ENCODE peak calls at places on chromosomes 6 and 20, in seven cellular contexts. One of them, this sample, is unnamed. For H3K27me3, the result is how much of the 10 kb centered on the place peaks cover.

GRCh38 chr6:35368038-35368887 is 25.9 kb downstream of the PPARD start:
- DNase-seq in GM23248: peak
- DNase-seq in heart left ventricle: no peak
- DNase-seq in neuronal stem cell: no peak
- DNase-seq in breast epithelium: no peak
- DNase-seq in fibroblast of lung: peak
- DNase-seq in CD4-positive, CD25-positive, alpha-beta regulatory T cell: no peak
- DNase-seq in this sample: peak

GRCh38 chr6:139370047-139370706 is 4.3 kb downstream of the CITED2 start:
- DNase-seq in GM23248: peak
- DNase-seq in heart left ventricle: no peak
- DNase-seq in neuronal stem cell: peak
- DNase-seq in breast epithelium: no peak
- DNase-seq in fibroblast of lung: peak
- DNase-seq in CD4-positive, CD25-positive, alpha-beta regulatory T cell: no peak
- DNase-seq in this sample: no peak

GRCh38 chr20:31788578-31788977 is 30.6 kb upstream of the MYLK2 start:
- DNase-seq in GM23248: peak
- DNase-seq in heart left ventricle: no peak
- DNase-seq in neuronal stem cell: no peak
- DNase-seq in breast epithelium: no peak
- DNase-seq in fibroblast of lung: no peak
- DNase-seq in CD4-positive, CD25-positive, alpha-beta regulatory T cell: no peak
- DNase-seq in this sample: no peak

GRCh38 chr6:129774697-129775447 is 64.9 kb upstream of the ARHGAP18 start:
- DNase-seq in GM23248: peak
- DNase-seq in heart left ventricle: peak
- DNase-seq in neuronal stem cell: peak
- DNase-seq in breast epithelium: no peak
- DNase-seq in fibroblast of lung: peak
- DNase-seq in CD4-positive, CD25-positive, alpha-beta regulatory T cell: peak
- DNase-seq in this sample: no peak

GRCh38 chr20:33668087-33668790 is 1.5 kb downstream of the ACTL10 start:
- DNase-seq in GM23248: peak
- DNase-seq in heart left ventricle: peak
- DNase-seq in neuronal stem cell: no peak
- DNase-seq in breast epithelium: no peak
- DNase-seq in fibroblast of lung: no peak
- DNase-seq in CD4-positive, CD25-positive, alpha-beta regulatory T cell: peak
- DNase-seq in this sample: no peak

GRCh38 chr6:20919677-20920385 is 385.6 kb downstream of the CDKAL1 start:
- DNase-seq in GM23248: peak
- DNase-seq in heart left ventricle: no peak
- DNase-seq in neuronal stem cell: no peak
- DNase-seq in breast epithelium: no peak
- DNase-seq in fibroblast of lung: peak
- DNase-seq in CD4-positive, CD25-positive, alpha-beta regulatory T cell: no peak
- DNase-seq in this sample: peak

GRCh38 chr6:64252256-64252655 is 616.7 kb downstream of the PHF3 start:
- DNase-seq in GM23248: no peak
- DNase-seq in heart left ventricle: no peak
- DNase-seq in neuronal stem cell: no peak
- DNase-seq in breast epithelium: no peak
- DNase-seq in fibroblast of lung: no peak
- DNase-seq in CD4-positive, CD25-positive, alpha-beta regulatory T cell: no peak
- DNase-seq in this sample: no peak

GRCh38 chr6:47277702-47278101 is 32.0 kb downstream of the TNFRSF21 start:
- DNase-seq in GM23248: no peak
- DNase-seq in heart left ventricle: no peak
- DNase-seq in neuronal stem cell: no peak
- DNase-seq in breast epithelium: no peak
- DNase-seq in fibroblast of lung: no peak
- DNase-seq in CD4-positive, CD25-positive, alpha-beta regulatory T cell: no peak
- DNase-seq in this sample: no peak

GRCh38 chr20:39097889-39098288 is 135.7 kb downstream of the DHX35 start:
- DNase-seq in GM23248: no peak
- DNase-seq in heart left ventricle: no peak
- DNase-seq in neuronal stem cell: no peak
- DNase-seq in breast epithelium: no peak
- DNase-seq in fibroblast of lung: no peak
- DNase-seq in CD4-positive, CD25-positive, alpha-beta regulatory T cell: no peak
- DNase-seq in this sample: no peak

GRCh38 chr6:145082359-145082758 is 653.0 kb downstream of the EPM2A start:
- DNase-seq in GM23248: no peak
- DNase-seq in heart left ventricle: no peak
- DNase-seq in neuronal stem cell: no peak
- DNase-seq in breast epithelium: no peak
- DNase-seq in fibroblast of lung: no peak
- DNase-seq in CD4-positive, CD25-positive, alpha-beta regulatory T cell: no peak
- DNase-seq in this sample: no peak

GRCh38 chr20:325889-326644 is 715 bp downstream of the SOX12 start:
- DNase-seq in GM23248: peak
- DNase-seq in heart left ventricle: peak
- DNase-seq in neuronal stem cell: peak
- DNase-seq in breast epithelium: peak
- DNase-seq in fibroblast of lung: peak
- DNase-seq in CD4-positive, CD25-positive, alpha-beta regulatory T cell: peak
- DNase-seq in this sample: peak

GRCh38 chr6:87444362-87444761 is 28.4 kb upstream of the SLC35A1 start:
- DNase-seq in GM23248: no peak
- DNase-seq in heart left ventricle: no peak
- DNase-seq in neuronal stem cell: peak
- DNase-seq in breast epithelium: no peak
- DNase-seq in fibroblast of lung: peak
- DNase-seq in CD4-positive, CD25-positive, alpha-beta regulatory T cell: no peak
- DNase-seq in this sample: no peak

GRCh38 chr6:160391419-160392116 is 43.4 kb downstream of the SLC22A3 start:
- DNase-seq in GM23248: peak
- DNase-seq in heart left ventricle: no peak
- DNase-seq in neuronal stem cell: no peak
- DNase-seq in breast epithelium: no peak
- DNase-seq in fibroblast of lung: peak
- DNase-seq in CD4-positive, CD25-positive, alpha-beta regulatory T cell: no peak
- DNase-seq in this sample: no peak

GRCh38 chr6:57252975-57253374 is 30.9 kb upstream of the RAB23 start:
- DNase-seq in GM23248: peak
- DNase-seq in heart left ventricle: no peak
- DNase-seq in neuronal stem cell: no peak
- DNase-seq in breast epithelium: no peak
- DNase-seq in fibroblast of lung: peak
- DNase-seq in CD4-positive, CD25-positive, alpha-beta regulatory T cell: no peak
- DNase-seq in this sample: no peak

DNA sequence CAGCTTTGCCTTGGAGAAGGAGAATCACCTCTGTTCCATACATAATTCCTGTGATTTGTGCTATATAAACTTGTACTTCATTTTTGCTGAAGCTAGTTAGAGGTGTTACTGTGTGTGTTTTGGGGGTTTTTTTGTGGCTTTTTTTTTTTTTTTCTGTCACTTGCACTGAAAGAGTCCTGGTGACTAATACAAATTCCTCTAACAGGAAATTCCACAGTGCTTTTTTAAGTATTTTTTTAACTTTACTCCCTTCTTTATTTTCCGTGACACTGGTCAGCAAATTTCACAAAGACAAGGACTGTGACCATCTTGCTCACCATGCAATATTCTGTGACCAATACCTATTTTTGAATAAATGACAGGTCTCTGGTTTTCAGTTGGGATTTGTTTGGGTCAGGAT is 110.5 kb downstream of the ISM1 start:
- DNase-seq in GM23248: peak
- DNase-seq in heart left ventricle: no peak
- DNase-seq in neuronal stem cell: no peak
- DNase-seq in breast epithelium: no peak
- DNase-seq in fibroblast of lung: peak
- DNase-seq in CD4-positive, CD25-positive, alpha-beta regulatory T cell: no peak
- DNase-seq in this sample: no peak
- H3K27me3 ChIP-seq in GM23248: under half
- H3K27me3 ChIP-seq in heart left ventricle: under half
- H3K27me3 ChIP-seq in neuronal stem cell: under half
- H3K27me3 ChIP-seq in breast epithelium: under half
- H3K27me3 ChIP-seq in fibroblast of lung: under half
- H3K27me3 ChIP-seq in CD4-positive, CD25-positive, alpha-beta regulatory T cell: under half
- H3K27me3 ChIP-seq in this sample: under half

GRCh38 chr6:137514418-137514817 is 20.2 kb upstream of the OLIG3 start:
- DNase-seq in GM23248: no peak
- DNase-seq in heart left ventricle: no peak
- DNase-seq in neuronal stem cell: no peak
- DNase-seq in breast epithelium: no peak
- DNase-seq in fibroblast of lung: no peak
- DNase-seq in CD4-positive, CD25-positive, alpha-beta regulatory T cell: no peak
- DNase-seq in this sample: no peak

GRCh38 chr6:137512768-137513605 is 18.8 kb upstream of the OLIG3 start:
- DNase-seq in GM23248: no peak
- DNase-seq in heart left ventricle: no peak
- DNase-seq in neuronal stem cell: peak
- DNase-seq in breast epithelium: no peak
- DNase-seq in fibroblast of lung: no peak
- DNase-seq in CD4-positive, CD25-positive, alpha-beta regulatory T cell: no peak
- DNase-seq in this sample: no peak

GRCh38 chr6:137510923-137511322 is 16.7 kb upstream of the OLIG3 start:
- DNase-seq in GM23248: no peak
- DNase-seq in heart left ventricle: no peak
- DNase-seq in neuronal stem cell: no peak
- DNase-seq in breast epithelium: no peak
- DNase-seq in fibroblast of lung: no peak
- DNase-seq in CD4-positive, CD25-positive, alpha-beta regulatory T cell: no peak
- DNase-seq in this sample: no peak
- H3K27me3 ChIP-seq in GM23248: under half
- H3K27me3 ChIP-seq in heart left ventricle: half or more
- H3K27me3 ChIP-seq in neuronal stem cell: under half
- H3K27me3 ChIP-seq in breast epithelium: under half
- H3K27me3 ChIP-seq in fibroblast of lung: under half
- H3K27me3 ChIP-seq in CD4-positive, CD25-positive, alpha-beta regulatory T cell: under half
- H3K27me3 ChIP-seq in this sample: under half

DNA sequence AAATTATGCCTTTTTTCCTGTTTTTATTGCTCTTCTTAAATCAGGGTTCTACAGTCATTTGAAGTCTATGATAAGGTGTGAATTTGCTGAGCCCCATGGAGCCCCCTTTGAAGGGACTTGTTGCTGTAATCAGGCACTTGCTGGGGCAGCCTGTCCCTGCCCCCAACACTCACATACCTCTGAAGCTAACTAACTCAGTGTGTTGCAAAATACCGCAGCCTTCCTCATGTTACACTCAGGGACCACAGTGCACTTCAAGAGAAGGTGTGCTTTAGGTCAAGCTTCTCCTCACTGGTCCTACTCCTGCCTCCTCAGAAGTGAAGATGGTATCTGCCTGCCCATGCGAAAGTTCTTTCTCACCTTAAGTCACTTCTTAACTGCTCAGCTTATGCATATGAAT is 66.1 kb upstream of the GLP1R start:
- DNase-seq in GM23248: no peak
- DNase-seq in heart left ventricle: no peak
- DNase-seq in neuronal stem cell: no peak
- DNase-seq in breast epithelium: no peak
- DNase-seq in fibroblast of lung: no peak
- DNase-seq in CD4-positive, CD25-positive, alpha-beta regulatory T cell: no peak
- DNase-seq in this sample: no peak
- H3K27me3 ChIP-seq in GM23248: under half
- H3K27me3 ChIP-seq in heart left ventricle: under half
- H3K27me3 ChIP-seq in neuronal stem cell: under half
- H3K27me3 ChIP-seq in breast epithelium: under half
- H3K27me3 ChIP-seq in fibroblast of lung: under half
- H3K27me3 ChIP-seq in CD4-positive, CD25-positive, alpha-beta regulatory T cell: under half
- H3K27me3 ChIP-seq in this sample: under half

DNA sequence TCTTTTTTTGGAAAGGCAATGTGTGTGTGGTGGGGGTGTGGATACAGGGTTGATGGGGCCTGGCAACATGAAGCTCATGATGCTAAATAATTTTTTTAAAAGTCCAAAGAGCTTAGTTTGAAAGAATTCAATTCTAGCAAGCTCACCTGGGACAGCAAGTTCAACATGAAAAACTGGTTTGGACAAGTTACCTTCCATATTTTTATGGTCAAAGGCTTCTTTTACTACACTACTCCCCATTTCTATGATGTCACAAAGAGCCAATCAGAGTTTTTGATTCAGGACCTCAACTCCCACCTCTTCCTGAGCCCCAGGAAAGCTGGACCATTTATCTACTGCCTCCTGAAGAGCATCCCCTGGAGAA is 66.1 kb upstream of the CTNNBL1 start:
- DNase-seq in GM23248: no peak
- DNase-seq in heart left ventricle: no peak
- DNase-seq in neuronal stem cell: no peak
- DNase-seq in breast epithelium: no peak
- DNase-seq in fibroblast of lung: no peak
- DNase-seq in CD4-positive, CD25-positive, alpha-beta regulatory T cell: no peak
- DNase-seq in this sample: no peak
- H3K27me3 ChIP-seq in GM23248: under half
- H3K27me3 ChIP-seq in heart left ventricle: under half
- H3K27me3 ChIP-seq in neuronal stem cell: under half
- H3K27me3 ChIP-seq in breast epithelium: under half
- H3K27me3 ChIP-seq in fibroblast of lung: under half
- H3K27me3 ChIP-seq in CD4-positive, CD25-positive, alpha-beta regulatory T cell: under half
- H3K27me3 ChIP-seq in this sample: under half

GRCh38 chr6:99589907-99590493 is 16.6 kb upstream of the PRDM13 start:
- DNase-seq in GM23248: no peak
- DNase-seq in heart left ventricle: no peak
- DNase-seq in neuronal stem cell: no peak
- DNase-seq in breast epithelium: no peak
- DNase-seq in fibroblast of lung: no peak
- DNase-seq in CD4-positive, CD25-positive, alpha-beta regulatory T cell: no peak
- DNase-seq in this sample: no peak

GRCh38 chr6:99588618-99589289 is 17.9 kb upstream of the PRDM13 start:
- DNase-seq in GM23248: peak
- DNase-seq in heart left ventricle: peak
- DNase-seq in neuronal stem cell: peak
- DNase-seq in breast epithelium: peak
- DNase-seq in fibroblast of lung: peak
- DNase-seq in CD4-positive, CD25-positive, alpha-beta regulatory T cell: no peak
- DNase-seq in this sample: peak

GRCh38 chr6:99587792-99588191 is 18.8 kb upstream of the PRDM13 start:
- DNase-seq in GM23248: no peak
- DNase-seq in heart left ventricle: no peak
- DNase-seq in neuronal stem cell: no peak
- DNase-seq in breast epithelium: no peak
- DNase-seq in fibroblast of lung: no peak
- DNase-seq in CD4-positive, CD25-positive, alpha-beta regulatory T cell: no peak
- DNase-seq in this sample: no peak

GRCh38 chr6:99590728-99591672 is 15.6 kb upstream of the PRDM13 start:
- DNase-seq in GM23248: peak
- DNase-seq in heart left ventricle: no peak
- DNase-seq in neuronal stem cell: no peak
- DNase-seq in breast epithelium: no peak
- DNase-seq in fibroblast of lung: no peak
- DNase-seq in CD4-positive, CD25-positive, alpha-beta regulatory T cell: no peak
- DNase-seq in this sample: no peak

DNA sequence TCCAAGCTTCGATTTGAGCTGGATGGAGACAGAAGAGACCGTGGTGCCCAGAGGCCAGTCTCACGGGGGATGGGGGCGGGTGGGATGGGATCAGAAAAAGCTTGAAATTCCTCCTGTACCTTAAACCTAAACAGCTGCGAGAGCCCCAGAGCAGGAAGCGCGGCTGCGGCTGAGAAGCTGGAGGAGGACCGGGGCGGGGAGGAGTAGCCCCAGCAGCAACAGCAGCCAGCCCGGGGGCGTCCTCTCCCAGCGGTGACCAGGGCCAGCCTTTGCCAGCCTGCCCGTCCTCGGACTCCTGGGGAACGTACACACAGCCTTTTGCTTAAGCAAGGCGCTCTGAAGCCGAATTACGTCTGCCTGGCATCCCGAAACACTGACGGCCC is 17.4 kb upstream of the PRDM13 start:
- DNase-seq in GM23248: peak
- DNase-seq in heart left ventricle: no peak
- DNase-seq in neuronal stem cell: no peak
- DNase-seq in breast epithelium: no peak
- DNase-seq in fibroblast of lung: peak
- DNase-seq in CD4-positive, CD25-positive, alpha-beta regulatory T cell: no peak
- DNase-seq in this sample: no peak
- H3K27me3 ChIP-seq in GM23248: half or more
- H3K27me3 ChIP-seq in heart left ventricle: half or more
- H3K27me3 ChIP-seq in neuronal stem cell: under half
- H3K27me3 ChIP-seq in breast epithelium: under half
- H3K27me3 ChIP-seq in fibroblast of lung: under half
- H3K27me3 ChIP-seq in CD4-positive, CD25-positive, alpha-beta regulatory T cell: half or more
- H3K27me3 ChIP-seq in this sample: under half